ENCODE peak calls at places on chromosomes 1 and 21, in eight cellular contexts. M is HS-5, I is NCI-H1092, Y is NCI-H1417, H is neural progenitor cell, F is HEK293T, S is T-helper 2 cell, L is left colon. Q is an unnamed sample.

GRCh38 chr1:116404699-116405098 is 31.7 kb downstream of the ATP1A1 start:
- DNase-seq in M (no peak), I (no peak), Y (no peak), H (no peak), F (no peak), S (no peak), L (no peak), Q (no peak)

GRCh38 chr1:31218705-31219104 is 21.0 kb downstream of the NKAIN1 start:
- DNase-seq in M (no peak), I (no peak), Y (no peak), H (no peak), F (no peak), S (no peak), L (no peak), Q (no peak)

GRCh38 chr1:234837713-234838112 is 227.7 kb upstream of the IRF2BP2 start:
- DNase-seq in M (no peak), I (no peak), Y (no peak), H (no peak), F (no peak), S (no peak), L (no peak), Q (no peak)

GRCh38 chr1:18941221-18942141 is 15.0 kb downstream of the IFFO2 start:
- DNase-seq in M (no peak), I (no peak), Y (no peak), H (peak), F (no peak), S (no peak), L (no peak), Q (no peak)

GRCh38 chr1:68313736-68314594 is 81.6 kb upstream of the WLS start:
- DNase-seq in M (no peak), I (peak), Y (peak), H (peak), F (no peak), S (no peak), L (no peak), Q (no peak)

GRCh38 chr1:53725238-53725689 is 13.7 kb downstream of the GLIS1 start:
- DNase-seq in M (no peak), I (no peak), Y (no peak), H (peak), F (peak), S (no peak), L (no peak), Q (no peak)

GRCh38 chr1:156160000-156160743 is 6.8 kb downstream of the SEMA4A start:
- DNase-seq in M (no peak), I (no peak), Y (no peak), H (no peak), F (no peak), S (no peak), L (no peak), Q (no peak)

GRCh38 chr1:30110826-30111225 is 612.6 kb downstream of the MATN1 start:
- DNase-seq in M (no peak), I (no peak), Y (peak), H (peak), F (no peak), S (no peak), L (no peak), Q (no peak)

GRCh38 chr1:41513388-41513745 is 28.9 kb upstream of the EDN2 start:
- DNase-seq in M (no peak), I (no peak), Y (no peak), H (peak), F (peak), S (no peak), L (no peak), Q (no peak)

GRCh38 chr1:115671176-115672062 is 29.6 kb downstream of the VANGL1 start:
- DNase-seq in M (no peak), I (no peak), Y (peak), H (no peak), F (no peak), S (no peak), L (peak), Q (no peak)

GRCh38 chr21:33230518-33231324 is 983 bp downstream of the IFNAR2 start:
- DNase-seq in M (peak), I (peak), Y (peak), H (peak), F (peak), S (peak), L (peak), Q (peak)

GRCh38 chr21:42261832-42262200 is 42.9 kb downstream of the ABCG1 start:
- DNase-seq in M (no peak), I (no peak), Y (peak), H (no peak), F (no peak), S (no peak), L (no peak), Q (no peak)

GRCh38 chr1:180953291-180953747 is 40.6 kb downstream of the KIAA1614 start:
- DNase-seq in M (peak), I (peak), Y (peak), H (no peak), F (no peak), S (no peak), L (no peak), Q (no peak)

GRCh38 chr1:66998972-66999371 is 55.0 kb downstream of the SLC35D1 start:
- DNase-seq in M (no peak), I (no peak), Y (no peak), H (no peak), F (no peak), S (peak), L (no peak), Q (peak)

GRCh38 chr1:115781830-115782229 is 13.3 kb upstream of the CASQ2 start:
- DNase-seq in M (no peak), I (no peak), Y (peak), H (no peak), F (no peak), S (no peak), L (no peak), Q (no peak)

GRCh38 chr1:38559180-38559874 is 300.2 kb downstream of the RRAGC start:
- DNase-seq in M (no peak), I (no peak), Y (no peak), H (no peak), F (no peak), S (peak), L (peak), Q (peak)

GRCh38 chr1:78419309-78419708 is 71.5 kb upstream of the PTGFR start:
- DNase-seq in M (no peak), I (no peak), Y (no peak), H (no peak), F (no peak), S (no peak), L (no peak), Q (no peak)

GRCh38 chr1:202198360-202198711 is 4.7 kb downstream of the LGR6 start:
- DNase-seq in M (no peak), I (no peak), Y (no peak), H (no peak), F (no peak), S (no peak), L (no peak), Q (no peak)

GRCh38 chr1:51877434-51878306 is 857 bp downstream of the NRDC start:
- DNase-seq in M (no peak), I (no peak), Y (peak), H (no peak), F (peak), S (peak), L (no peak), Q (no peak)

GRCh38 chr21:20998886-20999285 is 677 bp downstream of the NCAM2 start:
- DNase-seq in M (no peak), I (no peak), Y (no peak), H (no peak), F (no peak), S (no peak), L (no peak), Q (no peak)

GRCh38 chr1:61056674-61057439 is 25.5 kb upstream of the NFIA start:
- DNase-seq in M (no peak), I (peak), Y (peak), H (peak), F (no peak), S (peak), L (peak), Q (no peak)

GRCh38 chr1:56330400-56331026 is 248.8 kb downstream of the PLPP3 start:
- DNase-seq in M (peak), I (no peak), Y (no peak), H (no peak), F (no peak), S (peak), L (no peak), Q (no peak)

GRCh38 chr1:149927535-149928387 is at the start of gene SF3B4:
- DNase-seq in M (peak), I (peak), Y (peak), H (peak), F (peak), S (peak), L (peak), Q (peak)

Q was measured in GF-D8.